ENCODE peak calls at places on chromosome 10, in nine cellular contexts. T is A549; Q is naive thymus-derived CD4-positive, alpha-beta T cell; L is CD4-positive, CD25-positive, alpha-beta regulatory T cell; C is GM12865; V is astrocyte of the spinal cord; A is HFF-Myc; E is tibial nerve; O is brain microvascular endothelial cell. Y is an unnamed sample.

GRCh38 chr10:97858001-97858439 is 8.4 kb downstream of the GOLGA7B start:
- DNase-seq in T (no peak), Q (no peak), L (no peak), C (no peak), V (no peak), A (no peak), E (no peak), O (no peak), Y (no peak)

GRCh38 chr10:124106241-124106905 is 13.0 kb upstream of the CHST15 start:
- DNase-seq in T (peak), Q (no peak), L (no peak), C (peak), V (peak), A (peak), E (peak), O (peak), Y (peak)

GRCh38 chr10:17100586-17100985 is 29.0 kb downstream of the CUBN start:
- DNase-seq in T (no peak), Q (no peak), L (no peak), C (no peak), V (no peak), A (no peak), E (no peak), O (no peak), Y (no peak)

GRCh38 chr10:131898061-131898460 is 2.7 kb upstream of the PPP2R2D start:
- DNase-seq in T (no peak), Q (no peak), L (no peak), C (no peak), V (no peak), A (no peak), E (no peak), O (no peak), Y (no peak)

GRCh38 chr10:63166742-63167258 is 33.7 kb downstream of the NRBF2 start:
- DNase-seq in T (peak), Q (no peak), L (no peak), C (peak), V (peak), A (peak), E (no peak), O (peak), Y (no peak)

GRCh38 chr10:124332426-124332825 is 86.3 kb downstream of the OAT start:
- DNase-seq in T (no peak), Q (no peak), L (no peak), C (no peak), V (peak), A (no peak), E (no peak), O (peak), Y (no peak)

GRCh38 chr10:99685232-99686041 is 26.1 kb downstream of the ENTPD7 start:
- DNase-seq in T (no peak), Q (no peak), L (no peak), C (peak), V (no peak), A (no peak), E (no peak), O (no peak), Y (no peak)

GRCh38 chr10:80477813-80478212 is 23.7 kb downstream of the TSPAN14 start:
- DNase-seq in T (peak), Q (no peak), L (no peak), C (no peak), V (peak), A (peak), E (no peak), O (peak), Y (no peak)

GRCh38 chr10:80413152-80413996 is 5.0 kb downstream of the PRXL2A start:
- DNase-seq in T (no peak), Q (no peak), L (no peak), C (no peak), V (peak), A (peak), E (no peak), O (peak), Y (no peak)

GRCh38 chr10:8295311-8295710 is 240.8 kb downstream of the GATA3 start:
- DNase-seq in T (no peak), Q (no peak), L (no peak), C (no peak), V (no peak), A (no peak), E (no peak), O (no peak), Y (no peak)

GRCh38 chr10:79262959-79263746 is 84.1 kb upstream of the PPIF start:
- DNase-seq in T (no peak), Q (no peak), L (no peak), C (no peak), V (no peak), A (no peak), E (no peak), O (no peak), Y (no peak)

GRCh38 chr10:101485681-101486554 is 102.1 kb downstream of the POLL start:
- DNase-seq in T (no peak), Q (no peak), L (no peak), C (no peak), V (no peak), A (no peak), E (no peak), O (no peak), Y (peak)

GRCh38 chr10:32167450-32167849 is 111.2 kb upstream of the KIF5B start:
- DNase-seq in T (no peak), Q (no peak), L (no peak), C (peak), V (no peak), A (no peak), E (no peak), O (no peak), Y (no peak)

GRCh38 chr10:70357447-70358035 is 24.9 kb downstream of the LRRC20 start:
- DNase-seq in T (no peak), Q (no peak), L (no peak), C (peak), V (no peak), A (no peak), E (no peak), O (no peak), Y (no peak)

GRCh38 chr10:33198610-33199009 is 135.9 kb downstream of the NRP1 start:
- DNase-seq in T (no peak), Q (no peak), L (no peak), C (no peak), V (no peak), A (no peak), E (no peak), O (no peak), Y (no peak)

GRCh38 chr10:50627896-50628295 is 4.1 kb upstream of the SGMS1 start:
- DNase-seq in T (no peak), Q (no peak), L (no peak), C (no peak), V (no peak), A (no peak), E (no peak), O (no peak), Y (no peak)

GRCh38 chr10:87594181-87594580 is 65.5 kb upstream of the PAPSS2 start:
- DNase-seq in T (no peak), Q (no peak), L (no peak), C (no peak), V (no peak), A (no peak), E (no peak), O (no peak), Y (no peak)

GRCh38 chr10:62853710-62854109 is 37.5 kb upstream of the EGR2 start:
- DNase-seq in T (no peak), Q (peak), L (no peak), C (peak), V (no peak), A (no peak), E (no peak), O (no peak), Y (no peak)

GRCh38 chr10:88915781-88916180 is 35.7 kb downstream of the STAMBPL1 start:
- DNase-seq in T (no peak), Q (no peak), L (no peak), C (no peak), V (no peak), A (no peak), E (no peak), O (no peak), Y (no peak)

GRCh38 chr10:19158358-19158757 is 109.8 kb downstream of the MALRD1 start:
- DNase-seq in T (no peak), Q (no peak), L (no peak), C (no peak), V (no peak), A (no peak), E (no peak), O (no peak), Y (no peak)

GRCh38 chr10:126940670-126941069 is 35.4 kb downstream of the DOCK1 start:
- DNase-seq in T (no peak), Q (no peak), L (no peak), C (no peak), V (no peak), A (no peak), E (no peak), O (no peak), Y (no peak)
- H3K4me3 ChIP-seq in T (no peak), Q (no peak), L (no peak), C (no peak), V (no peak), A (no peak), E (no peak), O (no peak), Y (no peak)

DNA sequence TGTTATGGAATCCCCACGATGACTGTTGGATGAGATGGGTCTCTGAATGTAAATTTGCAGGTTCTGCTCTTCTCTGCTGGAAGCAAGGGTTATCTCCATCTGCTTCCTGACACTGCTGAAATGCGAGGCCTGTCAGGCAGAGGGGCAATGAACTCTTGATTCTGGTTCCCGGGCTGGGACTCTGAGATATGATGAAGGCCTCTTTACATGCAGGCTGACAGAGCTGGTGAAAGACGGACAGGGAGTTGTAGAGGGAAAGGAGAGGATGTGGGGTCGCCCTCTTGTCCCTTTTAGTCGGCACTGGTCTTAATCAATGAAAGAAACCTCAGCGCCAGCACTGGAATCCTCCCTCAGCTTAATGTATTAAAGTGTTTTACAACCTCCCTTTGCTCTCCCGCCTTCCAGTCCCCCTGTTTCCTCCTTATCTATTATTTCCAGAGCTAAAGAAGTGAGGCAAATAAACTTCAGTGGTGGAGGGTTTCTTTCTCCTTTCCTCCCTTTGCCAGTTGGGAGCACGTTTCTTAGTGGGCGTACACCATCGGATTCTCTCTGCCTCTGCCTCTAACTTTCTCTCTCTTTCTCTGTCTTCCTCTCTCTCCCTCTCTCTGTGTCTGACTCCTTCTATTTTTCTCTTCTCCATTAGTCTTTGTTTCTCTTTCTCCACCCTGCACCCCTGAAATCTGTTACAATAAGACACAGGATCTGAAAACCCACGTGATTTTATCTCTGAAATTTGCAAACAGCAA is 145.6 kb downstream of the BAMBI start:
- DNase-seq in T (no peak), Q (no peak), L (no peak), C (no peak), V (no peak), A (no peak), E (no peak), O (no peak), Y (no peak)
- H3K4me3 ChIP-seq in T (no peak), Q (no peak), L (no peak), C (no peak), V (no peak), A (no peak), E (no peak), O (no peak), Y (no peak)

DNA sequence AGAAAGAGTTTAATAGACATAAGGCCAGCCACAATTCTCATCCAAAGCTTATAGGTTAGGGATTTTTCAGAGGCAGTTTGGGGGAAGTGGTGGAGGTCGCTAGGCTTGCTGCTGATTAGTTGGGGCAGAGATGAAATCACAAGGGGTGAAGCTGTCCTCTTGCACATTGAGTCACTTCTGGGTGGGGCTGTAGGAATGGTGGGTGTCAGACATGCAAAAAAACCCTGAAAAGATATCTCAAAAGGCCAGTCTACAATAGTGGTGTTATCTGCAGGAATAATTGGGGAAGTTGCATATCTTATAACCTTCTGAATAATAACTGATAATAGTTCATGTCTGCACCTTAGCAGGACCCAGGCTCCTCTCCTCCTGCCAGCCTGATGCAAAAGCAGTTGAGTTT is 2.1 kb downstream of the FAM24B start:
- DNase-seq in T (no peak), Q (no peak), L (no peak), C (no peak), V (no peak), A (no peak), E (no peak), O (no peak), Y (no peak)
- H3K4me3 ChIP-seq in T (no peak), Q (no peak), L (peak), C (no peak), V (no peak), A (no peak), E (no peak), O (no peak), Y (no peak)

GRCh38 chr10:24844742-24845141 is 107.7 kb downstream of the PRTFDC1 start:
- DNase-seq in T (no peak), Q (no peak), L (no peak), C (no peak), V (no peak), A (no peak), E (no peak), O (no peak), Y (no peak)
- H3K4me3 ChIP-seq in T (no peak), Q (no peak), L (no peak), C (no peak), V (no peak), A (no peak), E (no peak), O (no peak), Y (no peak)

DNA sequence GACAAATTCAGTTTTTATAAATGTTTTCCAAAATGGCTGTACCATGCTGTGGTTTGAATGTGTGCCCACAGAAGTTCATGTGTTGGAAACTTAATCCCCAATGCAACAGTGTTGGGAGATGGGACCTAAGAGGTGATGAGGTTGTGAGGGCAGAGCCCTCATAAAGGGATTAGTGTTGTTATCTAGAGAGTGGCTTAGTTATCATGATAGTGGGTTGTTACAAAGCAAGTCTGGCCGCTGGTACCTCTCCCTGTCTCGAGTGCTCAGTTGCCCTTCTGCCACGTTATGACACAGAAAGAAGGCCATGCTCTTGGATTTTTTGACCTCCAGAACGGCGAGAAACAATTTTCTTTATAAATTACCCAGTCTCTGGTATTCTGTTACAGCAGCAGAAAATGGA is 119.0 kb downstream of the BTAF1 start:
- DNase-seq in T (no peak), Q (no peak), L (no peak), C (no peak), V (no peak), A (no peak), E (no peak), O (no peak), Y (no peak)
- H3K4me3 ChIP-seq in T (no peak), Q (no peak), L (no peak), C (no peak), V (no peak), A (no peak), E (no peak), O (no peak), Y (no peak)

Y was measured in transverse colon.